ENCODE peak calls at places on chromosomes 11 and 22, in eight cellular contexts. P is ACHN; M is activated CD8-positive, alpha-beta memory T cell treated with anti-CD3 and anti-CD28 coated beads for 1 hour; A is stomach; V is activated T-helper 1 cell treated with anti-CD3 and anti-CD28 coated beads, Interleukin-12 subunit alpha, Interleukin-12 subunit beta, Interleukin-2, Interleukin-4 antibody, amounts not matched to agents 30 ng/mL and 10 ng/mL and 1 ng/mL, durations not matched to agents 14 hours and 24 hours and 36 hours; I is AG04450; Q is choroid plexus epithelial cell; W is CD8-positive, alpha-beta memory T cell. H is an unnamed sample.

GRCh38 chr11:131033151-131033651 is 116.9 kb upstream of the SNX19 start:
- DNase-seq in P (peak; percentile 91), M (no peak), A (no peak), V (no peak), I (peak; percentile 88), Q (peak; percentile 93), W (no peak), H (peak; percentile 9)

GRCh38 chr11:123549901-123550619 is 104.4 kb downstream of the SCN3B start:
- DNase-seq in P (no peak), M (no peak), A (no peak), V (no peak), I (no peak), Q (no peak), W (no peak), H (no peak)

GRCh38 chr22:42553475-42554361 is at the start of gene SERHL2:
- DNase-seq in P (peak; percentile 76), M (peak; percentile 62), A (peak; percentile 92), V (peak; percentile 85), I (peak; percentile 33), Q (peak; percentile 72), W (peak; percentile 75), H (peak; percentile 92)

GRCh38 chr22:21753374-21754111 is 17.9 kb upstream of the YPEL1 start:
- DNase-seq in P (no peak), M (no peak), A (no peak), V (no peak), I (no peak), Q (no peak), W (no peak), H (no peak)

GRCh38 chr22:46461566-46462180 is 75.7 kb downstream of the CELSR1 start:
- DNase-seq in P (no peak), M (no peak), A (no peak), V (no peak), I (no peak), Q (no peak), W (no peak), H (no peak)

GRCh38 chr11:130480721-130481140 is 32.3 kb downstream of the ADAMTS15 start:
- DNase-seq in P (no peak), M (no peak), A (no peak), V (no peak), I (no peak), Q (no peak), W (no peak), H (no peak)

GRCh38 chr11:133955091-133955846 is 1.5 kb downstream of the IGSF9B start:
- DNase-seq in P (no peak), M (no peak), A (no peak), V (no peak), I (no peak), Q (no peak), W (peak; percentile 40), H (peak; percentile 34)

GRCh38 chr11:69157156-69157821 is 1.6 kb downstream of the SMIM38 start:
- DNase-seq in P (no peak), M (no peak), A (no peak), V (no peak), I (no peak), Q (peak; percentile 35), W (no peak), H (peak; percentile 62)

GRCh38 chr11:124633355-124633754 is 10.7 kb downstream of the TBRG1 start:
- DNase-seq in P (peak; percentile 16), M (no peak), A (no peak), V (no peak), I (no peak), Q (peak; percentile 64), W (no peak), H (no peak)

GRCh38 chr22:22207845-22208564 is 36.6 kb upstream of the VPREB1 start:
- DNase-seq in P (peak; percentile 81), M (peak; percentile 75), A (peak; percentile 76), V (peak; percentile 75), I (peak; percentile 39), Q (peak; percentile 82), W (peak; percentile 54), H (peak; percentile 79)

GRCh38 chr11:35141538-35141937 is 2.6 kb downstream of the CD44 start:
- DNase-seq in P (no peak), M (no peak), A (peak; percentile 60), V (no peak), I (no peak), Q (no peak), W (peak; percentile 41), H (peak; percentile 39)

GRCh38 chr11:84564180-84564866 is 1062.8 kb downstream of the DLG2 start:
- DNase-seq in P (peak; percentile 86), M (no peak), A (peak; percentile 27), V (no peak), I (peak; percentile 6), Q (peak; percentile 71), W (no peak), H (peak; percentile 59)

GRCh38 chr22:44538071-44538470 is 40.0 kb upstream of the RTL6 start:
- DNase-seq in P (peak; percentile 23), M (no peak), A (no peak), V (no peak), I (no peak), Q (peak; percentile 23), W (no peak), H (no peak)

GRCh38 chr11:8103909-8104308 is 22.9 kb downstream of the TUB start:
- DNase-seq in P (no peak), M (no peak), A (no peak), V (no peak), I (no peak), Q (no peak), W (no peak), H (no peak)

GRCh38 chr11:129610545-129610944 is 205.1 kb upstream of the TMEM45B start:
- DNase-seq in P (no peak), M (no peak), A (no peak), V (no peak), I (no peak), Q (no peak), W (no peak), H (no peak)

GRCh38 chr11:74989269-74989655 is 529 bp downstream of the NEU3 start:
- DNase-seq in P (no peak), M (no peak), A (no peak), V (no peak), I (no peak), Q (peak; percentile 41), W (peak; percentile 2), H (no peak)

GRCh38 chr11:19242184-19242932 is 1.6 kb upstream of the E2F8 start:
- DNase-seq in P (no peak), M (no peak), A (no peak), V (no peak), I (no peak), Q (peak; percentile 12), W (no peak), H (no peak)

GRCh38 chr11:126594921-126595367 is 239.5 kb downstream of the ST3GAL4 start:
- DNase-seq in P (no peak), M (no peak), A (no peak), V (no peak), I (no peak), Q (no peak), W (no peak), H (no peak)

GRCh38 chr22:19727310-19728150 is 4.2 kb downstream of the GP1BB start:
- DNase-seq in P (no peak), M (no peak), A (no peak), V (no peak), I (no peak), Q (no peak), W (no peak), H (no peak)

GRCh38 chr11:45511566-45511965 is 153.9 kb downstream of the CHST1 start:
- DNase-seq in P (no peak), M (no peak), A (no peak), V (no peak), I (no peak), Q (no peak), W (no peak), H (no peak)

GRCh38 chr11:67117667-67118058 is 1.4 kb upstream of the KDM2A start:
- DNase-seq in P (no peak), M (peak; percentile 14), A (no peak), V (no peak), I (no peak), Q (peak; percentile 41), W (peak; percentile 46), H (peak; percentile 24)

GRCh38 chr11:2316169-2316962 is 14.6 kb downstream of the TSPAN32 start:
- DNase-seq in P (no peak), M (no peak), A (peak; percentile 23), V (no peak), I (no peak), Q (no peak), W (no peak), H (peak; percentile 9)

GRCh38 chr11:102010776-102011500 is 36.3 kb upstream of the CFAP300 start:
- DNase-seq in P (peak; percentile 87), M (no peak), A (peak; percentile 67), V (no peak), I (peak; percentile 59), Q (peak; percentile 90), W (no peak), H (peak; percentile 10)

GRCh38 chr11:21412652-21413383 is 743.4 kb downstream of the NELL1 start:
- DNase-seq in P (no peak), M (no peak), A (no peak), V (no peak), I (no peak), Q (no peak), W (no peak), H (no peak)

GRCh38 chr11:67484847-67485311 is 2.1 kb downstream of the AIP start:
- DNase-seq in P (no peak), M (no peak), A (no peak), V (peak; percentile 66), I (no peak), Q (no peak), W (peak; percentile 58), H (no peak)

GRCh38 chr11:111718436-111719325 is 47.5 kb downstream of the PPP2R1B start:
- DNase-seq in P (peak; percentile 54), M (no peak), A (peak; percentile 73), V (no peak), I (no peak), Q (peak; percentile 76), W (no peak), H (peak; percentile 74)

GRCh38 chr22:44698531-44699421 is 3.2 kb upstream of the PRR5 start:
- DNase-seq in P (peak; percentile 29), M (no peak), A (no peak), V (no peak), I (peak; percentile 87), Q (peak; percentile 74), W (no peak), H (no peak)

GRCh38 chr11:126991596-126991995 is 9.0 kb downstream of the KIRREL3 start:
- DNase-seq in P (peak; percentile 49), M (no peak), A (no peak), V (no peak), I (no peak), Q (no peak), W (no peak), H (no peak)

GRCh38 chr11:118988280-118988679 is 9.7 kb upstream of the CENATAC start:
- DNase-seq in P (no peak), M (no peak), A (no peak), V (no peak), I (no peak), Q (no peak), W (no peak), H (no peak)

GRCh38 chr22:17699696-17700330 is 61.3 kb downstream of the BCL2L13 start:
- DNase-seq in P (no peak), M (no peak), A (no peak), V (no peak), I (no peak), Q (no peak), W (no peak), H (no peak)

GRCh38 chr22:25762147-25762546 is 20.2 kb downstream of the MYO18B start:
- DNase-seq in P (no peak), M (no peak), A (no peak), V (no peak), I (no peak), Q (no peak), W (no peak), H (no peak)

H was measured in body of pancreas.